ENCODE peak calls at places on chromosomes 2 and 18, in five cellular contexts. T is tibial artery, Z is left ventricle myocardium inferior, G is mesendoderm, M is ascending aorta. J is an unnamed sample. For H3K4me1, the result is how much of the 10 kb centered on the place peaks cover.

GRCh38 chr18:54140641-54141040 is 83.8 kb downstream of the MBD2 start:
- DNase-seq in T (no peak), Z (no peak), G (no peak), M (no peak), J (no peak)

GRCh38 chr18:48866028-48866733 is 84.6 kb downstream of the SMAD7 start:
- DNase-seq in M (peak), T (peak), Z (peak), G (no peak), J (no peak)

GRCh38 chr2:105327690-105328089 is 1.8 kb downstream of the TGFBRAP1 start:
- DNase-seq in M (no peak), G (no peak), Z (no peak), T (no peak), J (no peak)

GRCh38 chr2:30201990-30202389 is 29.3 kb upstream of the LBH start:
- DNase-seq in G (no peak), Z (peak), T (peak), M (no peak), J (peak)

GRCh38 chr2:18149660-18150246 is 271.3 kb downstream of the KCNS3 start:
- DNase-seq in Z (no peak), T (no peak), M (no peak), G (peak), J (no peak)

GRCh38 chr2:216888907-216889622 is 29.2 kb upstream of the TNP1 start:
- DNase-seq in M (peak), T (no peak), Z (no peak), G (no peak), J (no peak)

GRCh38 chr18:67219821-67220220 is 296.7 kb downstream of the DSEL start:
- DNase-seq in G (no peak), M (no peak), T (no peak), Z (no peak), J (no peak)

GRCh38 chr18:49305688-49306336 is 154.6 kb downstream of the DYM start:
- DNase-seq in G (no peak), Z (no peak), M (no peak), T (no peak), J (no peak)

GRCh38 chr2:151040036-151040435 is 221.6 kb downstream of the RBM43 start:
- DNase-seq in T (no peak), M (no peak), Z (no peak), G (no peak), J (no peak)

GRCh38 chr18:8996771-8997432 is 105.6 kb upstream of the NDUFV2 start:
- DNase-seq in T (no peak), Z (no peak), M (no peak), G (no peak), J (no peak)

GRCh38 chr18:28984731-28985130 is 807.8 kb upstream of the CDH2 start:
- DNase-seq in G (no peak), Z (no peak), T (no peak), M (no peak), J (no peak)

GRCh38 chr2:144215207-144215606 is 304.7 kb downstream of the ZEB2 start:
- DNase-seq in Z (no peak), G (no peak), M (no peak), T (no peak), J (no peak)

GRCh38 chr2:33765122-33765521 is 166.0 kb upstream of the FAM98A start:
- DNase-seq in T (no peak), M (no peak), G (peak), Z (no peak), J (no peak)

GRCh38 chr18:1296237-1296636 is 391.6 kb downstream of the ADCYAP1 start:
- DNase-seq in T (no peak), M (no peak), Z (no peak), G (peak), J (no peak)

GRCh38 chr2:100250645-100251044 is 71.7 kb downstream of the LONRF2 start:
- DNase-seq in Z (no peak), T (no peak), G (no peak), M (no peak), J (no peak)

GRCh38 chr18:74945774-74946545 is 263.0 kb downstream of the PTGR3 start:
- DNase-seq in T (no peak), Z (no peak), G (no peak), M (no peak), J (no peak)

GRCh38 chr2:184371641-184372040 is 226.7 kb upstream of the ZNF804A start:
- DNase-seq in M (no peak), Z (no peak), G (no peak), T (no peak), J (no peak)

GRCh38 chr2:121408641-121409040 is 122.0 kb upstream of the RNU4ATAC start:
- DNase-seq in M (no peak), Z (no peak), T (no peak), G (no peak), J (no peak)

GRCh38 chr2:191319181-191319580 is 74.0 kb downstream of the MYO1B start:
- DNase-seq in G (no peak), M (no peak), Z (no peak), T (no peak), J (no peak)

GRCh38 chr2:214286011-214286410 is 124.8 kb upstream of the VWC2L start:
- DNase-seq in T (no peak), Z (no peak), G (no peak), M (no peak), J (no peak)

GRCh38 chr2:75098856-75099255 is 100.5 kb downstream of the TACR1 start:
- DNase-seq in Z (no peak), G (peak), T (no peak), M (no peak), J (no peak)

GRCh38 chr2:118046628-118047210 is 32.8 kb upstream of the CCDC93 start:
- DNase-seq in Z (no peak), G (peak), M (no peak), T (no peak), J (no peak)

GRCh38 chr2:234996467-234997270 is 44.9 kb downstream of the SH3BP4 start:
- DNase-seq in M (peak), G (peak), Z (no peak), T (no peak), J (no peak)

GRCh38 chr18:72867721-72868665 is at the start of gene NETO1:
- DNase-seq in M (no peak), G (peak), Z (no peak), T (no peak), J (no peak)

GRCh38 chr2:54176577-54176976 is 61.2 kb downstream of the ACYP2 start:
- DNase-seq in Z (peak), T (no peak), G (peak), M (peak), J (peak)
- H3K4me3 ChIP-seq in Z (no peak), T (no peak), G (no peak), M (no peak), J (no peak)

GRCh38 chr2:158204741-158205165 is 103.1 kb downstream of the UPP2 start:
- DNase-seq in M (no peak), Z (no peak), G (no peak), T (no peak), J (no peak)

GRCh38 chr2:158199928-158200650 is 98.4 kb downstream of the UPP2 start:
- DNase-seq in M (no peak), G (no peak), Z (no peak), T (no peak), J (no peak)

GRCh38 chr2:158205215-158205614 is 103.5 kb downstream of the UPP2 start:
- DNase-seq in G (no peak), M (no peak), Z (no peak), T (no peak), J (no peak)

GRCh38 chr2:158197940-158198339 is 96.3 kb downstream of the UPP2 start:
- DNase-seq in M (no peak), T (no peak), Z (no peak), G (no peak), J (peak)

DNA sequence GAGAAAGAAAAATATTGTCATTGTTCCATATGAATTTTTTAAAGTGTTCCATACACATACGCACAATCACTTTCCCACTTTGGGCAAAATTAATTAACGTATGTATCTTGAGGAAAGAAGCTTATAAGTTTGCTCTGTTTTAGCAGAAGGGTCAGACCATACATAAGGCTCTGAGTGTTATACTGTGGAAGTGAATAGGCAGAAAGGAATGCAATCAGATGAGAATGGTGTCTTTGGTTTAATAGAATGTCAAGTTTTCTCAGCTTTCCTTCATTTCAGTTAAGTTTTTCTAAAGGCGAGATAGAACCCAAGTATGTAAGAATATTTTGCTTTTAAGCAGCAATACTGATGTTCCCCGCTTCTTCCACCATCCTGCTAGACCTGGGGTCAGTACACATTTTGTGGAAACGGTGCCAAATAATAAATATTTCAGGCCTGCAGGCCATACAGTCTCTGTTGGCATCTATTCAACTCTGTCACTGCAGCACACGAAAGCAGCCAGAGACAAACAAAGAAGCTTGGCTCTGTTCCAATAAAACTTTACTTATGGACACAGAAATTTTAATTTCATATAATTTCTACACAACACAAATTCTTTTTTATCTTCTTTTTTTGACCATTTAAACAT is 100.6 kb downstream of the UPP2 start:
- DNase-seq in M (no peak), G (no peak), Z (no peak), T (no peak), J (no peak)
- H3K4me1 ChIP-seq in M (under half), G (under half), Z (under half), T (under half), J (under half)

GRCh38 chr2:221289846-221290245 is 282.3 kb downstream of the EPHA4 start:
- DNase-seq in G (no peak), T (no peak), Z (no peak), M (no peak), J (no peak)

GRCh38 chr2:221289389-221289788 is 282.7 kb downstream of the EPHA4 start:
- DNase-seq in G (peak), Z (no peak), M (no peak), T (no peak), J (no peak)

DNA sequence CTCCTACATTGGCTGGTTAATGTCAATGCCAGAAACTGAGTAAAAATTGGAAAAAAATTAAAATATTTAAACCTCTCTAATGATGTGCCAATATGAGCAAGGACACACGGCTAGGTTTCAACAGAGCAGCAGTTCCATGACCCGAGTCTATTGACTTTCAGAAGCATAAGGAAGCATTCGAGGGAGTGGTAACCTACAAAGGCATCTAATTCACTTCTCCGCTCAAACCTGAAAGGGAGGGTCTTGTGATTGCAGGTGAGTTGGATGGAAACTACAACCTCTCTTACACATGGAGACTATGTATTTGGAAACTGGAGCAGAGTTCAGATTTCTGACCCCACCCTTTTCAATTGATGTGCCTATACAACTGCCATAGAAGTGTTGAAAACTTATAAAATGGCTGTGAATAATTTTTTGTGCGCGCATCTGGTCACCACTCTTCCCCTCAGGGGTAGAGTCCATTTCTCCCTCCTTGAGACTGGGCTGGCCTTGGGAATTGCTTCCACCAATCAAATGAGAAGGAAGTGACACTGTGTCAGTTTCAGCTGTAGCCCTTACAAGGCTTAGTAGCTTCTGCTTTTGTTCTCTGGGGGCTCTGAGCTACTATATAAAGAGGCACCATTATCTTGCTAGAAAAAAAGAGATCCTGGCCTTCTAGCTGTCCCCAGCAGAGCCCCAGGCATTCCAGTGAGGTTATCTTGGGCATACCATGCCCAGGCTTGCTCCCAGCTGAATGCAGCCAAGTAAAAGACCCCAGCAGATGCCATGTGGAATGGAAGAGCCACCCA is 278.0 kb downstream of the EPHA4 start:
- DNase-seq in T (no peak), G (peak), M (no peak), Z (no peak), J (no peak)
- H3K4me3 ChIP-seq in T (no peak), G (no peak), M (no peak), Z (no peak), J (no peak)

DNA sequence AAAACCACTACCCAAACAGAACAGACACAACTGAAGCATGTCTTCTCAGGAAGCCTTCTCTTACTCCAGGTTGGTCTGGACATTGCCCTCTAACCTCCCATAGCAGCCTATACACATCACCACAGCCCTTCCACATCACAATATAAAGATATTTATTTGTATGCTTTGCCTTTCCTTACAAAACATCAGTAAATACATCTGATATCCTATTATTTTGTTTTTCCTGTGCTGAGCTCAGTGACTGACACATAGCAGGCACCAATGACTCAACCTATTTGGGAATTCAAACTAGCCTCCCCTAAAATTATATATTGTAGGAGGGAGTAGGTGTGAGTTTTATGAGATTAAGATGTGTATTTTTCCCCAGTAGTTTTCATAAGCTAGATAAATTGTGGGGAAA is 28.8 kb downstream of the SLC40A1 start:
- DNase-seq in T (no peak), G (no peak), M (no peak), Z (no peak), J (no peak)
- H3K4me1 ChIP-seq in T (half or more), G (under half), M (under half), Z (half or more), J (under half)

GRCh38 chr2:47006374-47007220 is 91.0 kb upstream of the MCFD2 start:
- DNase-seq in M (no peak), G (no peak), Z (no peak), T (no peak), J (no peak)
- H3K4me3 ChIP-seq in M (no peak), G (no peak), Z (no peak), T (no peak), J (no peak)

GRCh38 chr2:230227216-230227615 is 1.7 kb downstream of the SP140 start:
- DNase-seq in G (no peak), T (no peak), M (no peak), Z (no peak), J (no peak)

GRCh38 chr2:230234122-230234722 is 8.7 kb downstream of the SP140 start:
- DNase-seq in Z (no peak), M (no peak), G (no peak), T (no peak), J (no peak)

GRCh38 chr2:230230087-230230486 is 4.6 kb downstream of the SP140 start:
- DNase-seq in M (no peak), G (peak), T (no peak), Z (no peak), J (no peak)

GRCh38 chr2:230231251-230231650 is 5.7 kb downstream of the SP140 start:
- DNase-seq in M (no peak), T (no peak), Z (no peak), G (peak), J (no peak)

GRCh38 chr2:230230801-230231200 is 5.3 kb downstream of the SP140 start:
- DNase-seq in G (no peak), Z (no peak), M (no peak), T (no peak), J (no peak)
- H3K4me1 ChIP-seq in G (under half), Z (under half), M (under half), T (under half), J (under half)

DNA sequence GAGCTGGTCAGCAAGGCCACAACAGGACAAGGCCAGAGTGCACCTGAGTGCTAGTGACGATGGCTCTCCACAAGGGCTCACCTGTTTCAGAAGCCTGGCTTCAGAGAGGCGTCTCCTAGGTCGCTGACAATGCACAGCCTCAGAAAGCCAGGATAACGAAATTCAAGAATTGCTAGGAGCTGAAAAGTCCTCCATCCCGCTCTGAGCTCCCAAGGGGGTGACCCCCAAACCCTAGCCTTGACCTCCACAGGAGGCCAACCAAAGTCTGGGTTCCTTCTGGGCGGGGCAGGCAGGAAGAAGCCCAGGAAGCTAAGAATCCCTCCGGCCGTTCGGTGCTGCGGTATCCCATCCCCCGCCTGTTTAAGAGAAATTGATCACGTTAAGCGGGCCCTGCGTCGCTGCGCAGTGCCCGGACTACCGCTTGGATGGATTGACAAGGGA is 2.5 kb upstream of the OSR1 start:
- DNase-seq in M (no peak), Z (no peak), G (no peak), T (no peak), J (no peak)
- H3K4me3 ChIP-seq in M (peak), Z (peak), G (no peak), T (peak), J (no peak)

DNA sequence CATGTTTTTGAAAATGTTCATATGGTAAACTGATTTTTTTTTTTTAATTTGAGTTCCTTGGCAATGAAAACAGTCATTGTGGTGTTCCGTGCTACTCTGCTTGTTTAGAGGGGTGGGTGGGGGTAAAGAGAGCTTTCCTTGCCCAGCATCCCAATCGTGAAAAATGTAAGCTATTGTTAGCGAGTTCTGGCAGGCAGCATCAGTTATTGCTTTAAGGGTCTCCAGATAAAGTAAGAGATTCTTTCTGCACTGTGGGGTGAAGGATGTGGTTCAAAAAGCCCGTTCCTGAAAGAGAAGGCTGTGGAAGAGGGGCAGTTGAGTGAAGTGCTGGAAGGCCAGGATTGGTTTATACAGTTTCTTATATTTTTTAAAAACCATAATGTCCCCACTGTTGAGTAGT is 118.4 kb downstream of the TANC1 start:
- DNase-seq in T (no peak), G (no peak), M (no peak), Z (no peak), J (no peak)
- H3K4me1 ChIP-seq in T (half or more), G (under half), M (under half), Z (half or more), J (under half)

GRCh38 chr2:85768713-85769112 is 14.9 kb downstream of the ATOH8 start:
- DNase-seq in T (peak), Z (peak), M (no peak), G (no peak), J (peak)
- H3K4me3 ChIP-seq in T (no peak), Z (peak), M (peak), G (no peak), J (no peak)

J was measured in uterus.